ENCODE peak calls at places on chromosomes 5 and 9, in eight cellular contexts. T is T-cell; N is HEK293T; L is germinal center; D is EL; W is activated CD4-positive, CD25-positive, alpha-beta regulatory T cell; O is cardiac fibroblast; M is C1 segment of cervical spinal cord. G is an unnamed sample.

GRCh38 chr5:29758986-29759421 is 1434.5 kb upstream of the CDH6 start:
- DNase-seq in T (no peak), N (no peak), L (no peak), D (no peak), W (no peak), O (no peak), M (no peak), G (no peak)

GRCh38 chr5:125310749-125311148 is 564.3 kb upstream of the ZNF608 start:
- DNase-seq in T (no peak), N (no peak), L (no peak), D (no peak), W (no peak), O (peak), M (no peak), G (no peak)

GRCh38 chr5:173762930-173763329 is 125.2 kb upstream of the CPEB4 start:
- DNase-seq in T (no peak), N (no peak), L (no peak), D (no peak), W (no peak), O (no peak), M (no peak), G (no peak)

GRCh38 chr5:73940026-73940425 is 314.0 kb downstream of the ARHGEF28 start:
- DNase-seq in T (no peak), N (no peak), L (no peak), D (no peak), W (no peak), O (peak), M (no peak), G (no peak)

GRCh38 chr9:16028516-16028915 is 475.7 kb downstream of the CCDC171 start:
- DNase-seq in T (no peak), N (no peak), L (no peak), D (peak), W (no peak), O (no peak), M (no peak), G (no peak)

GRCh38 chr9:121765021-121765950 is 113.9 kb downstream of the DAB2IP start:
- DNase-seq in T (no peak), N (no peak), L (no peak), D (peak), W (no peak), O (peak), M (no peak), G (no peak)

GRCh38 chr5:16018970-16019369 is 160.6 kb downstream of the MARCHF11 start:
- DNase-seq in T (no peak), N (no peak), L (no peak), D (no peak), W (no peak), O (no peak), M (no peak), G (no peak)

GRCh38 chr9:108643756-108644510 is 211.9 kb downstream of the ACTL7B start:
- DNase-seq in T (no peak), N (no peak), L (no peak), D (peak), W (no peak), O (no peak), M (no peak), G (no peak)

GRCh38 chr5:81739283-81739682 is 11.6 kb downstream of the SSBP2 start:
- DNase-seq in T (no peak), N (no peak), L (no peak), D (no peak), W (no peak), O (no peak), M (no peak), G (no peak)

GRCh38 chr9:97437151-97437550 is 25.3 kb downstream of the TDRD7 start:
- DNase-seq in T (no peak), N (no peak), L (no peak), D (no peak), W (no peak), O (no peak), M (no peak), G (no peak)

GRCh38 chr9:120856700-120857099 is 14.0 kb upstream of the PSMD5 start:
- DNase-seq in T (no peak), N (no peak), L (no peak), D (no peak), W (no peak), O (no peak), M (no peak), G (no peak)

GRCh38 chr5:68730220-68731010 is 363.4 kb upstream of the SLC30A5 start:
- DNase-seq in T (no peak), N (peak), L (no peak), D (peak), W (no peak), O (peak), M (peak), G (peak)

GRCh38 chr9:88075966-88076285 is 62.3 kb downstream of the SPATA31C2 start:
- DNase-seq in T (no peak), N (no peak), L (no peak), D (no peak), W (no peak), O (no peak), M (no peak), G (no peak)

GRCh38 chr9:35729700-35730485 is 2.1 kb downstream of the TLN1 start:
- DNase-seq in T (no peak), N (peak), L (peak), D (peak), W (no peak), O (peak), M (peak), G (peak)

GRCh38 chr5:8445139-8445538 is 576.2 kb downstream of the MTRR start:
- DNase-seq in T (no peak), N (no peak), L (no peak), D (no peak), W (no peak), O (no peak), M (no peak), G (no peak)

GRCh38 chr5:64587370-64587769 is 81.6 kb downstream of the RGS7BP start:
- DNase-seq in T (no peak), N (no peak), L (no peak), D (no peak), W (no peak), O (no peak), M (no peak), G (no peak)

GRCh38 chr5:168468836-168469235 is 17.4 kb upstream of the RARS1 start:
- DNase-seq in T (no peak), N (no peak), L (no peak), D (peak), W (no peak), O (peak), M (no peak), G (no peak)

GRCh38 chr9:127972316-127972871 is 8.4 kb downstream of the EEIG1 start:
- DNase-seq in T (no peak), N (no peak), L (no peak), D (no peak), W (no peak), O (no peak), M (peak), G (no peak)

GRCh38 chr5:387491-388265 is 55.3 kb upstream of the EXOC3 start:
- DNase-seq in T (no peak), N (no peak), L (no peak), D (no peak), W (no peak), O (no peak), M (no peak), G (no peak)

GRCh38 chr9:131487621-131488031 is 15.1 kb upstream of the POMT1 start:
- DNase-seq in T (no peak), N (no peak), L (no peak), D (no peak), W (no peak), O (no peak), M (no peak), G (no peak)

GRCh38 chr5:175444060-175444904 is at the start of gene DRD1:
- DNase-seq in T (no peak), N (peak), L (peak), D (peak), W (peak), O (peak), M (no peak), G (peak)

GRCh38 chr5:31023105-31023504 is 170.4 kb upstream of the CDH6 start:
- DNase-seq in T (no peak), N (no peak), L (no peak), D (no peak), W (no peak), O (peak), M (no peak), G (no peak)

GRCh38 chr5:122164831-122165573 is 35.7 kb downstream of the ZNF474 start:
- DNase-seq in T (no peak), N (no peak), L (no peak), D (no peak), W (no peak), O (no peak), M (no peak), G (no peak)

GRCh38 chr9:87898151-87898550 is 15.5 kb downstream of the SPATA31E1 start:
- DNase-seq in T (no peak), N (no peak), L (no peak), D (peak), W (no peak), O (peak), M (no peak), G (no peak)

GRCh38 chr5:69308046-69308553 is 24.5 kb downstream of the CCDC125 start:
- DNase-seq in T (no peak), N (no peak), L (no peak), D (no peak), W (no peak), O (no peak), M (no peak), G (no peak)

GRCh38 chr5:56126487-56127179 is 106.5 kb downstream of the ANKRD55 start:
- DNase-seq in T (no peak), N (no peak), L (no peak), D (no peak), W (no peak), O (peak), M (no peak), G (no peak)

GRCh38 chr9:121073038-121073437 is 1.7 kb upstream of the CNTRL start:
- DNase-seq in T (no peak), N (no peak), L (peak), D (peak), W (no peak), O (peak), M (no peak), G (no peak)

GRCh38 chr9:108184941-108185340 is 670.8 kb downstream of the ACTL7B start:
- DNase-seq in T (no peak), N (no peak), L (no peak), D (peak), W (no peak), O (peak), M (no peak), G (no peak)

GRCh38 chr5:122816726-122817125 is 28.7 kb upstream of the SNX24 start:
- DNase-seq in T (no peak), N (no peak), L (no peak), D (no peak), W (no peak), O (no peak), M (no peak), G (peak)

GRCh38 chr5:20524956-20525529 is 537.0 kb upstream of the CDH18 start:
- DNase-seq in T (no peak), N (no peak), L (no peak), D (no peak), W (no peak), O (no peak), M (no peak), G (no peak)

GRCh38 chr9:4167040-4167671 is 132.7 kb downstream of the GLIS3 start:
- DNase-seq in T (no peak), N (no peak), L (no peak), D (peak), W (no peak), O (peak), M (no peak), G (no peak)

GRCh38 chr5:27476356-27476988 is 438.1 kb upstream of the CDH9 start:
- DNase-seq in T (no peak), N (no peak), L (no peak), D (no peak), W (no peak), O (no peak), M (no peak), G (no peak)

GRCh38 chr5:80925940-80926339 is 34.2 kb upstream of the RASGRF2 start:
- DNase-seq in T (no peak), N (no peak), L (no peak), D (no peak), W (no peak), O (no peak), M (no peak), G (no peak)